ENCODE peak calls at places on chromosomes 12 and 14, in six cellular contexts. R is iris pigment epithelial cell, I is NCI-H1105, P is NCI-H2227 treated with DMSO at 0.1 percent for 48 hours, U is posterior cingulate gyrus, J is NCI-H2171. W is an unnamed sample.
A peak's percentile ranks its signal among the peaks of the same experiment; 100 is the strongest.

GRCh38 chr14:80167793-80168448 is 43.4 kb downstream of the DIO2 start:
- DNase-seq in R (no peak), I (no peak), P (no peak), U (no peak), J (no peak), W (no peak)

GRCh38 chr14:100900837-100901390 is 2.6 kb downstream of the RTL1 start:
- DNase-seq in R (no peak), I (no peak), P (no peak), U (no peak), J (peak; percentile 31), W (no peak)

GRCh38 chr12:132512197-132513069 is 22.5 kb downstream of the FBRSL1 start:
- DNase-seq in R (no peak), I (no peak), P (no peak), U (no peak), J (no peak), W (no peak)

GRCh38 chr12:52878507-52879393 is 26.1 kb downstream of the KRT8 start:
- DNase-seq in R (no peak), I (no peak), P (no peak), U (no peak), J (peak; percentile 71), W (no peak)

GRCh38 chr14:46574236-46574970 is 77.2 kb downstream of the RPL10L start:
- DNase-seq in R (peak; percentile 41), I (no peak), P (no peak), U (no peak), J (no peak), W (no peak)

GRCh38 chr12:104215638-104216297 is at the start of gene TXNRD1:
- DNase-seq in R (peak; percentile 85), I (no peak), P (no peak), U (peak; percentile 60), J (no peak), W (no peak)

GRCh38 chr14:24058260-24058950 is 6.6 kb downstream of the CARMIL3 start:
- DNase-seq in R (peak; percentile 67), I (peak; percentile 5), P (peak; percentile 24), U (no peak), J (peak; percentile 18), W (no peak)

GRCh38 chr12:570949-571794 is 92.1 kb downstream of the NINJ2 start:
- DNase-seq in R (peak; percentile 76), I (no peak), P (no peak), U (no peak), J (no peak), W (peak; percentile 53)

GRCh38 chr12:50563434-50563787 is 58.6 kb downstream of the DIP2B start:
- DNase-seq in R (no peak), I (no peak), P (no peak), U (no peak), J (no peak), W (no peak)

GRCh38 chr14:87732562-87732961 is 260.4 kb downstream of the GALC start:
- DNase-seq in R (no peak), I (no peak), P (no peak), U (no peak), J (no peak), W (no peak)

GRCh38 chr14:103427485-103428443 is 42.5 kb downstream of the MARK3 start:
- DNase-seq in R (peak; percentile 87), I (no peak), P (no peak), U (no peak), J (no peak), W (no peak)

GRCh38 chr14:50839048-50839447 is 8.1 kb upstream of the NIN start:
- DNase-seq in R (peak; percentile 45), I (no peak), P (no peak), U (no peak), J (no peak), W (no peak)

GRCh38 chr12:122820138-122820537 is 15.1 kb upstream of the HIP1R start:
- DNase-seq in R (no peak), I (no peak), P (no peak), U (no peak), J (no peak), W (no peak)

W was measured in NCI-H2029 treated with DMSO at 0.1 percent for 48 hours.